ENCODE peak calls at places on chromosomes 4 and X, in ten cellular contexts. E is MM.1S; G is tibial nerve; C is HepG2; N is CD8-positive, alpha-beta T cell; I is neuronal stem cell; K is SJCRH30; V is IMR-90; P is PC-3; T is WERI-Rb-1. H is an unnamed sample.
A peak's percentile ranks its signal among the peaks of the same experiment; 100 is the strongest.

GRCh38 chrX:137915466-137915865 is 349.5 kb downstream of the ZIC3 start:
- DNase-seq in E (no peak), G (no peak), C (no peak), N (no peak), I (no peak), K (no peak), V (no peak), P (no peak), T (no peak), H (no peak)

GRCh38 chr4:170015285-170015684 is 10.9 kb downstream of the MFAP3L start:
- DNase-seq in E (no peak), G (no peak), C (no peak), N (no peak), I (no peak), K (no peak), V (no peak), P (no peak), T (no peak), H (no peak)

GRCh38 chr4:99679204-99679603 is 21.6 kb upstream of the C4orf54 start:
- DNase-seq in E (no peak), G (no peak), C (no peak), N (no peak), I (no peak), K (peak; percentile 61), V (no peak), P (no peak), T (peak; percentile 40), H (no peak)

GRCh38 chr4:3713346-3713745 is 52.8 kb upstream of the ADRA2C start:
- DNase-seq in E (no peak), G (no peak), C (no peak), N (no peak), I (no peak), K (no peak), V (no peak), P (no peak), T (no peak), H (no peak)

GRCh38 chr4:28686618-28687017 is 1826.0 kb downstream of the STIM2 start:
- DNase-seq in E (peak; percentile 55), G (no peak), C (peak; percentile 8), N (no peak), I (no peak), K (peak; percentile 70), V (peak; percentile 38), P (peak; percentile 60), T (peak; percentile 80), H (peak; percentile 50)

GRCh38 chrX:21725498-21725897 is 32.4 kb downstream of the SMPX start:
- DNase-seq in E (peak; percentile 15), G (no peak), C (peak; percentile 27), N (no peak), I (no peak), K (peak; percentile 56), V (peak; percentile 60), P (peak; percentile 66), T (peak; percentile 11), H (no peak)

GRCh38 chr4:26001816-26002215 is 87.8 kb downstream of the SMIM20 start:
- DNase-seq in E (no peak), G (no peak), C (no peak), N (no peak), I (no peak), K (no peak), V (no peak), P (no peak), T (no peak), H (no peak)

GRCh38 chr4:96317924-96318323 is 478.0 kb downstream of the PDHA2 start:
- DNase-seq in E (no peak), G (no peak), C (no peak), N (no peak), I (no peak), K (no peak), V (no peak), P (no peak), T (no peak), H (no peak)

GRCh38 chrX:134721766-134722532 is 63.7 kb upstream of the PLAC1 start:
- DNase-seq in E (no peak), G (no peak), C (no peak), N (no peak), I (no peak), K (no peak), V (no peak), P (peak; percentile 51), T (no peak), H (no peak)

GRCh38 chr4:1317177-1318045 is 27.7 kb downstream of the MAEA start:
- DNase-seq in E (no peak), G (no peak), C (no peak), N (no peak), I (no peak), K (no peak), V (no peak), P (no peak), T (no peak), H (no peak)

GRCh38 chr4:152448806-152449205 is 87.1 kb downstream of the FBXW7 start:
- DNase-seq in E (no peak), G (no peak), C (no peak), N (no peak), I (no peak), K (no peak), V (no peak), P (no peak), T (no peak), H (no peak)

GRCh38 chrX:15143050-15143824 is 126.6 kb downstream of the ASB9 start:
- DNase-seq in E (peak; percentile 35), G (peak; percentile 56), C (peak; percentile 45), N (peak; percentile 21), I (peak; percentile 14), K (peak; percentile 74), V (peak; percentile 45), P (peak; percentile 75), T (peak; percentile 39), H (no peak)

GRCh38 chrX:63511361-63511760 is 160.2 kb upstream of the SPIN4 start:
- DNase-seq in E (no peak), G (no peak), C (no peak), N (no peak), I (no peak), K (no peak), V (no peak), P (no peak), T (no peak), H (no peak)

GRCh38 chr4:87555751-87556619 is 26.8 kb upstream of the SPARCL1 start:
- DNase-seq in E (no peak), G (no peak), C (no peak), N (no peak), I (no peak), K (no peak), V (peak; percentile 58), P (peak; percentile 89), T (no peak), H (no peak)

DNA sequence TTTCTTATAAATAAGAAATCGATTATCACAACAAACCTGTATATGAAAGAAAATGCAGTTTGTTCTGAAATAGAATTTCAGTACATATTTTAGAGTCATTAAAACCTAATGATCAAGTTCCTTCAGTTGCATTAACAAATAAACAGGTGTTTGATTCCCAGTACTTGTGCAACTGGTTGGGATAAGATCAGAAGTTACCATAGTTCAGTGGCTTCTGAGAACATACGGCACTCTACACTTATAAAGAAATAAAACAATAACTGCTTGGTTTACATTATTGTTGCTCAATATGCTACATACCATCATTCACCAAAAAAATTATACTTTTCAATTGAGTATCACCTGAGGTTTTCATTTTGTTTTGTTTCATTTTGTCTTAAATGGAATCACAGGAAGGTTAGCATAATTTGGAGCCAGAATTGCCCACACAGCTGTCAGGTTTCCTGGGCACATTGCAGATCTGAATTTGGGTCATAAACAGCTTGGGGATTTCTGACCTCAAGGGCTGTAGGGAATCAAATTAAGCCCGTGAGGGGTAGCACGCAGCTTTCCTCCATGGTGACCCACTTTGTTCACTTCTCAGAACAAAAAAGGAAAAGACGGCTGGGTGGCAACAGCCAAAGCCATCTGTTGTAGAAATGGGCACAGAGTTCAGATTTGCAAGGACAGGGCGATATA is 14.9 kb upstream of the CCNG2 start:
- DNase-seq in E (peak; percentile 34), G (no peak), C (no peak), N (no peak), I (no peak), K (peak; percentile 30), V (no peak), P (no peak), T (no peak), H (no peak)
- H3K27ac ChIP-seq in E (peak overlapping the region; percentile 45), G (no peak overlapping the region), C (no peak overlapping the region), N (no peak overlapping the region), I (no peak overlapping the region), K (no peak overlapping the region), V (no peak overlapping the region), P (no peak overlapping the region), T (no peak overlapping the region), H (no peak overlapping the region)

GRCh38 chrX:152869972-152870371 is 27.9 kb upstream of the ZNF185 start:
- DNase-seq in E (no peak), G (no peak), C (no peak), N (no peak), I (no peak), K (no peak), V (no peak), P (peak; percentile 25), T (no peak), H (no peak)
- H3K36me3 ChIP-seq in E (no peaks in the 10 kb centered on the region), G (no peaks in the 10 kb centered on the region), C (peaks cover 39% of the 10 kb centered on the region), N (no peaks in the 10 kb centered on the region), I (peaks cover 34% of the 10 kb centered on the region), K (no peaks in the 10 kb centered on the region), V (peaks cover 13% of the 10 kb centered on the region), P (no peaks in the 10 kb centered on the region), T (peaks cover 42% of the 10 kb centered on the region), H (peaks cover 10% of the 10 kb centered on the region)

GRCh38 chrX:123222920-123223319 is 38.8 kb downstream of the GRIA3 start:
- DNase-seq in E (no peak), G (no peak), C (no peak), N (no peak), I (no peak), K (no peak), V (no peak), P (no peak), T (no peak), H (no peak)

GRCh38 chrX:123219916-123220315 is 35.8 kb downstream of the GRIA3 start:
- DNase-seq in E (no peak), G (no peak), C (peak; percentile 11), N (no peak), I (no peak), K (peak; percentile 15), V (no peak), P (no peak), T (no peak), H (no peak)

GRCh38 chrX:123215397-123216089 is 31.5 kb downstream of the GRIA3 start:
- DNase-seq in E (no peak), G (no peak), C (no peak), N (no peak), I (no peak), K (no peak), V (no peak), P (no peak), T (no peak), H (no peak)

GRCh38 chrX:123217077-123217476 is 33.0 kb downstream of the GRIA3 start:
- DNase-seq in E (no peak), G (no peak), C (no peak), N (no peak), I (no peak), K (no peak), V (no peak), P (no peak), T (no peak), H (no peak)

GRCh38 chrX:123217728-123218127 is 33.6 kb downstream of the GRIA3 start:
- DNase-seq in E (no peak), G (no peak), C (no peak), N (no peak), I (no peak), K (no peak), V (no peak), P (no peak), T (no peak), H (no peak)
- H3K27ac ChIP-seq in E (no peak overlapping the region), G (no peak overlapping the region), C (no peak overlapping the region), N (no peak overlapping the region), I (no peak overlapping the region), K (no peak overlapping the region), V (no peak overlapping the region), P (no peak overlapping the region), T (no peak overlapping the region), H (no peak overlapping the region)

GRCh38 chr4:8533274-8533865 is 46.8 kb upstream of the GPR78 start:
- DNase-seq in E (peak; percentile 76), G (no peak), C (no peak), N (no peak), I (no peak), K (no peak), V (no peak), P (no peak), T (no peak), H (no peak)
- H3K36me3 ChIP-seq in E (no peaks in the 10 kb centered on the region), G (no peaks in the 10 kb centered on the region), C (no peaks in the 10 kb centered on the region), N (no peaks in the 10 kb centered on the region), I (no peaks in the 10 kb centered on the region), K (no peaks in the 10 kb centered on the region), V (no peaks in the 10 kb centered on the region), P (no peaks in the 10 kb centered on the region), T (no peaks in the 10 kb centered on the region), H (no peaks in the 10 kb centered on the region)

H was measured in iPS DF 6.9.